ENCODE peak calls at places on chromosomes 13 and 19, in five cellular contexts. One of them, this sample, is unnamed.
A peak's percentile ranks its signal among the peaks of the same experiment; 100 is the strongest.

GRCh38 chr13:52004508-52005183 is 6.6 kb downstream of the ATP7B start:
- DNase-seq in body of pancreas: no peak
- DNase-seq in hepatic stellate cell: no peak
- DNase-seq in memory B cell: no peak
- DNase-seq in stimulated activated CD8-positive, alpha-beta memory T cell treated with anti-CD3 and anti-CD28 coated beads, Interleukin-2, amount 100 ng/mL, for 48 hours: no peak
- DNase-seq in this sample: no peak

GRCh38 chr13:69296130-69296529 is 811.5 kb upstream of the ATXN8OS start:
- DNase-seq in body of pancreas: no peak
- DNase-seq in hepatic stellate cell: no peak
- DNase-seq in memory B cell: no peak
- DNase-seq in stimulated activated CD8-positive, alpha-beta memory T cell treated with anti-CD3 and anti-CD28 coated beads, Interleukin-2, amount 100 ng/mL, for 48 hours: no peak
- DNase-seq in this sample: no peak

GRCh38 chr19:47230122-47230920 is 678 bp downstream of the BBC3 start:
- DNase-seq in body of pancreas: peak; percentile 73
- DNase-seq in hepatic stellate cell: peak; percentile 65
- DNase-seq in memory B cell: peak; percentile 96
- DNase-seq in stimulated activated CD8-positive, alpha-beta memory T cell treated with anti-CD3 and anti-CD28 coated beads, Interleukin-2, amount 100 ng/mL, for 48 hours: peak; percentile 68
- DNase-seq in this sample: peak; percentile 86

GRCh38 chr19:35746087-35746462 is 624 bp downstream of the PSENEN start:
- DNase-seq in body of pancreas: no peak
- DNase-seq in hepatic stellate cell: no peak
- DNase-seq in memory B cell: no peak
- DNase-seq in stimulated activated CD8-positive, alpha-beta memory T cell treated with anti-CD3 and anti-CD28 coated beads, Interleukin-2, amount 100 ng/mL, for 48 hours: no peak
- DNase-seq in this sample: no peak

GRCh38 chr19:45824041-45824471 is 8.9 kb upstream of the RSPH6A start:
- DNase-seq in body of pancreas: no peak
- DNase-seq in hepatic stellate cell: no peak
- DNase-seq in memory B cell: no peak
- DNase-seq in stimulated activated CD8-positive, alpha-beta memory T cell treated with anti-CD3 and anti-CD28 coated beads, Interleukin-2, amount 100 ng/mL, for 48 hours: no peak
- DNase-seq in this sample: no peak

GRCh38 chr19:50053119-50053518 is 27.3 kb downstream of the ZNF473 start:
- DNase-seq in body of pancreas: no peak
- DNase-seq in hepatic stellate cell: no peak
- DNase-seq in memory B cell: no peak
- DNase-seq in stimulated activated CD8-positive, alpha-beta memory T cell treated with anti-CD3 and anti-CD28 coated beads, Interleukin-2, amount 100 ng/mL, for 48 hours: no peak
- DNase-seq in this sample: no peak

GRCh38 chr19:41784337-41785239 is 11.8 kb upstream of the CEACAM3 start:
- DNase-seq in body of pancreas: no peak
- DNase-seq in hepatic stellate cell: no peak
- DNase-seq in memory B cell: no peak
- DNase-seq in stimulated activated CD8-positive, alpha-beta memory T cell treated with anti-CD3 and anti-CD28 coated beads, Interleukin-2, amount 100 ng/mL, for 48 hours: no peak
- DNase-seq in this sample: no peak

GRCh38 chr19:11296264-11296663 is 304 bp downstream of the TSPAN16 start:
- DNase-seq in body of pancreas: no peak
- DNase-seq in hepatic stellate cell: no peak
- DNase-seq in memory B cell: no peak
- DNase-seq in stimulated activated CD8-positive, alpha-beta memory T cell treated with anti-CD3 and anti-CD28 coated beads, Interleukin-2, amount 100 ng/mL, for 48 hours: no peak
- DNase-seq in this sample: no peak

GRCh38 chr19:53158119-53158656 is 665 bp downstream of the ZNF347 start:
- DNase-seq in body of pancreas: peak; percentile 37
- DNase-seq in hepatic stellate cell: peak; percentile 29
- DNase-seq in memory B cell: peak; percentile 34
- DNase-seq in stimulated activated CD8-positive, alpha-beta memory T cell treated with anti-CD3 and anti-CD28 coated beads, Interleukin-2, amount 100 ng/mL, for 48 hours: no peak
- DNase-seq in this sample: no peak

GRCh38 chr13:90055121-90055520 is 1292.4 kb upstream of the MIR17HG start:
- DNase-seq in body of pancreas: no peak
- DNase-seq in hepatic stellate cell: no peak
- DNase-seq in memory B cell: no peak
- DNase-seq in stimulated activated CD8-positive, alpha-beta memory T cell treated with anti-CD3 and anti-CD28 coated beads, Interleukin-2, amount 100 ng/mL, for 48 hours: no peak
- DNase-seq in this sample: peak; percentile 11

GRCh38 chr19:1447944-1448343 is 2.0 kb upstream of the APC2 start:
- DNase-seq in body of pancreas: no peak
- DNase-seq in hepatic stellate cell: no peak
- DNase-seq in memory B cell: no peak
- DNase-seq in stimulated activated CD8-positive, alpha-beta memory T cell treated with anti-CD3 and anti-CD28 coated beads, Interleukin-2, amount 100 ng/mL, for 48 hours: no peak
- DNase-seq in this sample: no peak

GRCh38 chr19:16654151-16654550 is 5.8 kb downstream of the SMIM7 start:
- DNase-seq in body of pancreas: no peak
- DNase-seq in hepatic stellate cell: peak; percentile 41
- DNase-seq in memory B cell: no peak
- DNase-seq in stimulated activated CD8-positive, alpha-beta memory T cell treated with anti-CD3 and anti-CD28 coated beads, Interleukin-2, amount 100 ng/mL, for 48 hours: no peak
- DNase-seq in this sample: no peak

GRCh38 chr19:18069383-18069782 is 17.4 kb downstream of the IL12RB1 start:
- DNase-seq in body of pancreas: no peak
- DNase-seq in hepatic stellate cell: no peak
- DNase-seq in memory B cell: no peak
- DNase-seq in stimulated activated CD8-positive, alpha-beta memory T cell treated with anti-CD3 and anti-CD28 coated beads, Interleukin-2, amount 100 ng/mL, for 48 hours: no peak
- DNase-seq in this sample: no peak

GRCh38 chr19:10353793-10354391 is 14.5 kb upstream of the ICAM3 start:
- DNase-seq in body of pancreas: peak; percentile 26
- DNase-seq in hepatic stellate cell: no peak
- DNase-seq in memory B cell: no peak
- DNase-seq in stimulated activated CD8-positive, alpha-beta memory T cell treated with anti-CD3 and anti-CD28 coated beads, Interleukin-2, amount 100 ng/mL, for 48 hours: peak; percentile 47
- DNase-seq in this sample: peak; percentile 16

GRCh38 chr13:51804295-51805172 is 571 bp upstream of the DHRS12 start:
- DNase-seq in body of pancreas: peak; percentile 59
- DNase-seq in hepatic stellate cell: no peak
- DNase-seq in memory B cell: no peak
- DNase-seq in stimulated activated CD8-positive, alpha-beta memory T cell treated with anti-CD3 and anti-CD28 coated beads, Interleukin-2, amount 100 ng/mL, for 48 hours: no peak
- DNase-seq in this sample: no peak

GRCh38 chr19:5153601-5154128 is 184.8 kb downstream of the KDM4B start:
- DNase-seq in body of pancreas: no peak
- DNase-seq in hepatic stellate cell: no peak
- DNase-seq in memory B cell: no peak
- DNase-seq in stimulated activated CD8-positive, alpha-beta memory T cell treated with anti-CD3 and anti-CD28 coated beads, Interleukin-2, amount 100 ng/mL, for 48 hours: no peak
- DNase-seq in this sample: no peak

GRCh38 chr19:47765522-47766358 is 12.8 kb upstream of the SELENOW start:
- DNase-seq in body of pancreas: peak; percentile 71
- DNase-seq in hepatic stellate cell: peak; percentile 64
- DNase-seq in memory B cell: no peak
- DNase-seq in stimulated activated CD8-positive, alpha-beta memory T cell treated with anti-CD3 and anti-CD28 coated beads, Interleukin-2, amount 100 ng/mL, for 48 hours: peak; percentile 36
- DNase-seq in this sample: peak; percentile 66

GRCh38 chr13:46575843-46576242 is 22.9 kb downstream of the LRCH1 start:
- DNase-seq in body of pancreas: no peak
- DNase-seq in hepatic stellate cell: peak; percentile 68
- DNase-seq in memory B cell: no peak
- DNase-seq in stimulated activated CD8-positive, alpha-beta memory T cell treated with anti-CD3 and anti-CD28 coated beads, Interleukin-2, amount 100 ng/mL, for 48 hours: no peak
- DNase-seq in this sample: no peak

GRCh38 chr13:75101348-75101747 is 380.6 kb downstream of the TBC1D4 start:
- DNase-seq in body of pancreas: no peak
- DNase-seq in hepatic stellate cell: no peak
- DNase-seq in memory B cell: no peak
- DNase-seq in stimulated activated CD8-positive, alpha-beta memory T cell treated with anti-CD3 and anti-CD28 coated beads, Interleukin-2, amount 100 ng/mL, for 48 hours: no peak
- DNase-seq in this sample: no peak

GRCh38 chr13:100330662-100331061 is 241.8 kb downstream of the PCCA start:
- DNase-seq in body of pancreas: no peak
- DNase-seq in hepatic stellate cell: no peak
- DNase-seq in memory B cell: no peak
- DNase-seq in stimulated activated CD8-positive, alpha-beta memory T cell treated with anti-CD3 and anti-CD28 coated beads, Interleukin-2, amount 100 ng/mL, for 48 hours: no peak
- DNase-seq in this sample: no peak

GRCh38 chr13:112053744-112054615 is 13.0 kb upstream of the SOX1 start:
- DNase-seq in body of pancreas: no peak
- DNase-seq in hepatic stellate cell: no peak
- DNase-seq in memory B cell: no peak
- DNase-seq in stimulated activated CD8-positive, alpha-beta memory T cell treated with anti-CD3 and anti-CD28 coated beads, Interleukin-2, amount 100 ng/mL, for 48 hours: no peak
- DNase-seq in this sample: no peak

GRCh38 chr13:98515804-98516465 is 61.0 kb downstream of the STK24 start:
- DNase-seq in body of pancreas: no peak
- DNase-seq in hepatic stellate cell: no peak
- DNase-seq in memory B cell: no peak
- DNase-seq in stimulated activated CD8-positive, alpha-beta memory T cell treated with anti-CD3 and anti-CD28 coated beads, Interleukin-2, amount 100 ng/mL, for 48 hours: no peak
- DNase-seq in this sample: no peak

GRCh38 chr13:48778551-48779088 is 124.9 kb downstream of the CYSLTR2 start:
- DNase-seq in body of pancreas: no peak
- DNase-seq in hepatic stellate cell: no peak
- DNase-seq in memory B cell: no peak
- DNase-seq in stimulated activated CD8-positive, alpha-beta memory T cell treated with anti-CD3 and anti-CD28 coated beads, Interleukin-2, amount 100 ng/mL, for 48 hours: no peak
- DNase-seq in this sample: no peak

GRCh38 chr13:46173656-46174055 is 8.3 kb downstream of the LCP1 start:
- DNase-seq in body of pancreas: no peak
- DNase-seq in hepatic stellate cell: no peak
- DNase-seq in memory B cell: no peak
- DNase-seq in stimulated activated CD8-positive, alpha-beta memory T cell treated with anti-CD3 and anti-CD28 coated beads, Interleukin-2, amount 100 ng/mL, for 48 hours: no peak
- DNase-seq in this sample: no peak

GRCh38 chr13:84653915-84654534 is 771.8 kb upstream of the SLITRK1 start:
- DNase-seq in body of pancreas: no peak
- DNase-seq in hepatic stellate cell: no peak
- DNase-seq in memory B cell: no peak
- DNase-seq in stimulated activated CD8-positive, alpha-beta memory T cell treated with anti-CD3 and anti-CD28 coated beads, Interleukin-2, amount 100 ng/mL, for 48 hours: no peak
- DNase-seq in this sample: no peak

GRCh38 chr19:1690570-1691307 is 38.3 kb upstream of the TCF3 start:
- DNase-seq in body of pancreas: peak; percentile 50
- DNase-seq in hepatic stellate cell: no peak
- DNase-seq in memory B cell: peak; percentile 61
- DNase-seq in stimulated activated CD8-positive, alpha-beta memory T cell treated with anti-CD3 and anti-CD28 coated beads, Interleukin-2, amount 100 ng/mL, for 48 hours: peak; percentile 69
- DNase-seq in this sample: peak; percentile 82

GRCh38 chr13:24737042-24737441 is 26.9 kb upstream of the RNF17 start:
- DNase-seq in body of pancreas: no peak
- DNase-seq in hepatic stellate cell: no peak
- DNase-seq in memory B cell: no peak
- DNase-seq in stimulated activated CD8-positive, alpha-beta memory T cell treated with anti-CD3 and anti-CD28 coated beads, Interleukin-2, amount 100 ng/mL, for 48 hours: no peak
- DNase-seq in this sample: no peak

GRCh38 chr13:45728759-45729158 is 26.6 kb downstream of the CBY2 start:
- DNase-seq in body of pancreas: no peak
- DNase-seq in hepatic stellate cell: no peak
- DNase-seq in memory B cell: no peak
- DNase-seq in stimulated activated CD8-positive, alpha-beta memory T cell treated with anti-CD3 and anti-CD28 coated beads, Interleukin-2, amount 100 ng/mL, for 48 hours: no peak
- DNase-seq in this sample: no peak

GRCh38 chr19:49421039-49421877 is 2.0 kb downstream of the PTH2 start:
- DNase-seq in body of pancreas: peak; percentile 61
- DNase-seq in hepatic stellate cell: peak; percentile 83
- DNase-seq in memory B cell: no peak
- DNase-seq in stimulated activated CD8-positive, alpha-beta memory T cell treated with anti-CD3 and anti-CD28 coated beads, Interleukin-2, amount 100 ng/mL, for 48 hours: no peak
- DNase-seq in this sample: no peak

GRCh38 chr13:75226092-75226491 is 255.9 kb downstream of the TBC1D4 start:
- DNase-seq in body of pancreas: no peak
- DNase-seq in hepatic stellate cell: no peak
- DNase-seq in memory B cell: no peak
- DNase-seq in stimulated activated CD8-positive, alpha-beta memory T cell treated with anti-CD3 and anti-CD28 coated beads, Interleukin-2, amount 100 ng/mL, for 48 hours: no peak
- DNase-seq in this sample: peak; percentile 28

GRCh38 chr19:29793116-29793727 is 18.6 kb upstream of the CCNE1 start:
- DNase-seq in body of pancreas: no peak
- DNase-seq in hepatic stellate cell: no peak
- DNase-seq in memory B cell: no peak
- DNase-seq in stimulated activated CD8-positive, alpha-beta memory T cell treated with anti-CD3 and anti-CD28 coated beads, Interleukin-2, amount 100 ng/mL, for 48 hours: no peak
- DNase-seq in this sample: no peak